ENCODE peak calls at places on chromosomes 12 and 14, in seven cellular contexts. Y is neuronal stem cell; E is uterus; W is tibial artery; R is naive thymus-derived CD4-positive, alpha-beta T cell; K is dorsolateral prefrontal cortex; U is psoas muscle. A is an unnamed sample.

GRCh38 chr12:122203301-122203967 is at the start of gene B3GNT4:
- DNase-seq in K (peak; percentile 64), E (peak; percentile 45), Y (no peak), U (peak; percentile 71), W (peak; percentile 18), R (peak; percentile 75), A (peak; percentile 68)

GRCh38 chr12:1204581-1205121 is 213.6 kb downstream of the ERC1 start:
- DNase-seq in K (no peak), W (no peak), Y (no peak), U (no peak), E (no peak), R (no peak), A (no peak)

GRCh38 chr14:39417014-39417413 is 15.2 kb downstream of the FBXO33 start:
- DNase-seq in Y (no peak), R (no peak), W (no peak), E (no peak), K (no peak), U (no peak), A (no peak)

GRCh38 chr12:124392991-124393790 is 98.3 kb downstream of the RFLNA start:
- DNase-seq in E (peak; percentile 93), R (no peak), W (peak; percentile 90), K (peak; percentile 69), U (peak; percentile 96), Y (no peak), A (peak; percentile 76)

GRCh38 chr14:98736701-98737338 is 535.2 kb downstream of the BCL11B start:
- DNase-seq in W (no peak), E (no peak), R (no peak), K (no peak), U (no peak), Y (peak; percentile 6), A (no peak)

GRCh38 chr14:68263563-68264350 is 444.2 kb downstream of the RAD51B start:
- DNase-seq in Y (no peak), E (no peak), W (no peak), U (no peak), K (no peak), R (no peak), A (no peak)

GRCh38 chr12:71640316-71640715 is 23.3 kb downstream of the ZFC3H1 start:
- DNase-seq in Y (no peak), U (no peak), K (no peak), W (no peak), R (no peak), E (no peak), A (no peak)

GRCh38 chr12:28698541-28698940 is 450.5 kb upstream of the FAR2 start:
- DNase-seq in K (no peak), W (no peak), Y (no peak), E (no peak), R (no peak), U (no peak), A (no peak)

GRCh38 chr12:109130755-109131521 is 14.6 kb downstream of the ACACB start:
- DNase-seq in R (no peak), Y (no peak), E (no peak), W (no peak), U (peak; percentile 95), K (no peak), A (no peak)

GRCh38 chr14:88140874-88141273 is 135.9 kb downstream of the GPR65 start:
- DNase-seq in Y (no peak), W (no peak), U (no peak), E (no peak), R (no peak), K (no peak), A (no peak)

GRCh38 chr12:76341436-76342030 is 6.7 kb downstream of the BBS10 start:
- DNase-seq in U (no peak), R (no peak), K (no peak), Y (no peak), E (no peak), W (no peak), A (no peak)

GRCh38 chr12:92412931-92413685 is 267.5 kb upstream of the BTG1 start:
- DNase-seq in Y (no peak), U (no peak), E (no peak), W (no peak), K (no peak), R (no peak), A (no peak)

GRCh38 chr12:92417343-92417742 is 271.7 kb upstream of the BTG1 start:
- DNase-seq in U (no peak), E (no peak), R (no peak), K (no peak), W (no peak), Y (no peak), A (no peak)

GRCh38 chr12:92419201-92419600 is 273.6 kb upstream of the BTG1 start:
- DNase-seq in U (no peak), E (no peak), K (no peak), Y (no peak), R (no peak), W (no peak), A (no peak)

GRCh38 chr12:92414383-92415065 is 268.9 kb upstream of the BTG1 start:
- DNase-seq in W (no peak), R (no peak), U (no peak), K (no peak), Y (no peak), E (no peak), A (no peak)

GRCh38 chr12:92416385-92416812 is 270.8 kb upstream of the BTG1 start:
- DNase-seq in W (no peak), U (no peak), K (no peak), R (no peak), E (no peak), Y (no peak), A (no peak)
- H3K27ac ChIP-seq in W (no peak overlapping the region), U (no peak overlapping the region), K (no peak overlapping the region), R (no peak overlapping the region), E (no peak overlapping the region), Y (no peak overlapping the region), A (no peak overlapping the region)

GRCh38 chr12:83265798-83266197 is 579.1 kb downstream of the TMTC2 start:
- DNase-seq in K (no peak), R (no peak), W (no peak), Y (no peak), E (no peak), U (no peak), A (no peak)
- H3K27ac ChIP-seq in K (no peak overlapping the region), R (no peak overlapping the region), W (no peak overlapping the region), Y (no peak overlapping the region), E (no peak overlapping the region), U (no peak overlapping the region), A (no peak overlapping the region)

GRCh38 chr14:92964124-92965109 is 41.5 kb downstream of the CHGA start:
- DNase-seq in U (peak; percentile 38), W (no peak), Y (no peak), E (no peak), R (no peak), K (peak; percentile 33), A (no peak)
- H3K27ac ChIP-seq in U (no peak overlapping the region), W (peak overlapping the region; percentile 1), Y (no peak overlapping the region), E (peak overlapping the region; percentile 68), R (no peak overlapping the region), K (peak overlapping the region; percentile 17), A (no peak overlapping the region)

GRCh38 chr14:33938131-33938949 is 12.5 kb downstream of the EGLN3 start:
- DNase-seq in Y (no peak), E (peak; percentile 64), U (peak; percentile 88), K (no peak), W (peak; percentile 60), R (no peak), A (peak; percentile 74)
- H3K27ac ChIP-seq in Y (peak overlapping the region; percentile 74), E (no peak overlapping the region), U (peak overlapping the region; percentile 77), K (peak overlapping the region; percentile 64), W (peak overlapping the region; percentile 80), R (no peak overlapping the region), A (peak overlapping the region; percentile 69)

GRCh38 chr12:132888852-132889251 is 1.4 kb upstream of the CHFR start:
- DNase-seq in W (no peak), Y (no peak), E (no peak), K (no peak), R (no peak), U (no peak), A (no peak)
- H3K27ac ChIP-seq in W (no peak overlapping the region), Y (no peak overlapping the region), E (peak overlapping the region; percentile 91), K (peak overlapping the region; percentile 98), R (peak overlapping the region; percentile 94), U (no peak overlapping the region), A (no peak overlapping the region)

A was measured in caudate nucleus.